ENCODE peak calls at places on chromosomes 13 and 19, in nine cellular contexts. X is amniotic stem cell; K is NCI-H1930; J is activated CD8-positive, alpha-beta T cell treated with anti-CD3 and anti-CD28 coated beads for 36 hours; I is AG04450; A is anterior cingulate cortex; R is mesendoderm; G is SK-N-DZ; L is NCI-H1092. H is an unnamed sample.

GRCh38 chr13:65149687-65150086 is 2080.4 kb downstream of the PCDH9 start:
- DNase-seq in G (no peak), A (no peak), X (no peak), L (no peak), J (no peak), I (no peak), R (no peak), K (no peak), H (no peak)

GRCh38 chr19:41265376-41266153 is 1.4 kb downstream of the HNRNPUL1 start:
- DNase-seq in J (peak), G (no peak), L (no peak), R (peak), K (no peak), X (no peak), A (no peak), I (no peak), H (no peak)

GRCh38 chr19:36973021-36973843 is 57.1 kb downstream of the ZNF568 start:
- DNase-seq in K (peak), R (peak), J (peak), A (peak), G (peak), L (peak), I (peak), X (peak), H (peak)

GRCh38 chr13:32107474-32107873 is 75.9 kb downstream of the FRY start:
- DNase-seq in L (no peak), R (no peak), I (no peak), A (no peak), G (no peak), X (no peak), J (no peak), K (no peak), H (no peak)

GRCh38 chr13:102978168-102978567 is 88.0 kb downstream of the SLC10A2 start:
- DNase-seq in G (no peak), X (no peak), A (no peak), J (no peak), R (no peak), K (no peak), L (no peak), I (no peak), H (no peak)

GRCh38 chr13:101157261-101157660 is 259.0 kb downstream of the NALCN start:
- DNase-seq in K (no peak), I (no peak), R (peak), L (no peak), X (no peak), G (no peak), A (no peak), J (no peak), H (no peak)

GRCh38 chr19:47762615-47763308 is 15.7 kb upstream of the SELENOW start:
- DNase-seq in I (no peak), R (no peak), G (no peak), L (no peak), J (no peak), X (no peak), A (no peak), K (no peak), H (no peak)

GRCh38 chr19:56705939-56706338 is 34.4 kb upstream of the ZNF835 start:
- DNase-seq in J (no peak), R (no peak), G (no peak), X (no peak), I (no peak), L (no peak), A (no peak), K (no peak), H (no peak)

GRCh38 chr13:37878496-37878895 is 8.9 kb upstream of the TRPC4 start:
- DNase-seq in K (no peak), L (no peak), A (no peak), G (no peak), R (no peak), I (no peak), X (no peak), J (no peak), H (no peak)

GRCh38 chr19:12788682-12789097 is 2.6 kb upstream of the JUNB start:
- DNase-seq in L (peak), G (no peak), A (peak), J (peak), I (no peak), K (no peak), R (peak), X (no peak), H (peak)

GRCh38 chr19:13118424-13119193 is 545 bp downstream of the NACC1 start:
- DNase-seq in K (no peak), X (no peak), A (no peak), R (peak), G (peak), L (no peak), J (peak), I (no peak), H (no peak)

GRCh38 chr19:4183967-4184717 is 1.7 kb downstream of the ANKRD24 start:
- DNase-seq in L (peak), J (no peak), K (no peak), A (peak), G (no peak), R (no peak), I (no peak), X (no peak), H (no peak)

GRCh38 chr19:44748426-44749254 is at the start of gene BCL3:
- DNase-seq in I (no peak), R (no peak), G (no peak), A (no peak), X (no peak), K (no peak), L (no peak), J (peak), H (peak)

GRCh38 chr13:24328145-24328544 is 18.8 kb downstream of the C1QTNF9 start:
- DNase-seq in G (no peak), J (peak), L (no peak), R (no peak), I (no peak), A (no peak), K (no peak), X (no peak), H (no peak)

GRCh38 chr19:3618144-3618810 is 8.3 kb downstream of the CACTIN start:
- DNase-seq in I (peak), G (no peak), L (no peak), J (peak), R (peak), X (no peak), A (no peak), K (no peak), H (no peak)

GRCh38 chr19:11092181-11092538 is 2.9 kb downstream of the LDLR start:
- DNase-seq in X (peak), J (peak), R (no peak), A (no peak), L (no peak), G (no peak), I (no peak), K (no peak), H (no peak)

GRCh38 chr13:98751397-98752110 is 918 bp downstream of the SLC15A1 start:
- DNase-seq in L (no peak), J (no peak), G (no peak), X (no peak), K (no peak), R (peak), A (no peak), I (no peak), H (no peak)

GRCh38 chr19:38989066-38989605 is 13.6 kb upstream of the FBXO17 start:
- DNase-seq in K (no peak), X (no peak), I (no peak), L (no peak), J (no peak), A (no peak), G (peak), R (peak), H (no peak)

GRCh38 chr13:111210488-111210887 is 95.4 kb downstream of the ARHGEF7 start:
- DNase-seq in G (no peak), K (no peak), A (no peak), I (peak), J (no peak), X (peak), L (no peak), R (peak), H (peak)

GRCh38 chr13:112820318-112820717 is 130.5 kb downstream of the ATP11A start:
- DNase-seq in I (no peak), R (no peak), G (no peak), J (no peak), K (no peak), L (no peak), X (no peak), A (no peak), H (no peak)

GRCh38 chr13:99605417-99606321 is 104.4 kb downstream of the TM9SF2 start:
- DNase-seq in R (peak), A (no peak), K (peak), J (peak), G (peak), L (peak), I (no peak), X (no peak), H (no peak)

GRCh38 chr13:27043013-27043412 is 128.6 kb downstream of the USP12 start:
- DNase-seq in A (peak), I (peak), J (no peak), R (peak), X (peak), K (no peak), G (no peak), L (no peak), H (peak)

GRCh38 chr13:111076156-111077013 is 38.7 kb upstream of the ARHGEF7 start:
- DNase-seq in R (peak), A (no peak), K (no peak), L (no peak), G (no peak), I (no peak), X (no peak), J (peak), H (no peak)

GRCh38 chr19:1968279-1969175 is 27.6 kb downstream of the CSNK1G2 start:
- DNase-seq in I (no peak), L (no peak), J (no peak), A (no peak), R (no peak), K (no peak), X (no peak), G (no peak), H (no peak)

GRCh38 chr13:91704398-91704797 is 306.0 kb downstream of the GPC5 start:
- DNase-seq in J (no peak), X (no peak), G (no peak), K (no peak), I (no peak), A (no peak), R (no peak), L (no peak), H (no peak)

GRCh38 chr13:108700421-108701170 is 71.2 kb downstream of the MYO16 start:
- DNase-seq in I (peak), A (no peak), X (no peak), K (no peak), G (no peak), J (no peak), R (no peak), L (no peak), H (no peak)

GRCh38 chr19:31519216-31519615 is 170.0 kb upstream of the TSHZ3 start:
- DNase-seq in K (no peak), G (no peak), A (no peak), X (no peak), R (peak), L (no peak), J (no peak), I (no peak), H (no peak)

GRCh38 chr13:50636007-50636704 is 207.3 kb downstream of the DLEU7 start:
- DNase-seq in X (no peak), K (no peak), R (peak), L (no peak), G (no peak), J (no peak), I (no peak), A (no peak), H (no peak)

GRCh38 chr19:43229315-43229714 is 23.9 kb upstream of the PSG4 start:
- DNase-seq in J (no peak), L (no peak), R (peak), G (no peak), X (no peak), A (no peak), I (no peak), K (no peak), H (no peak)

GRCh38 chr13:99312493-99312883 is 5.3 kb upstream of the GPR183 start:
- DNase-seq in A (peak), I (no peak), X (peak), K (no peak), G (no peak), L (no peak), R (no peak), J (no peak), H (peak)

GRCh38 chr13:100230813-100231575 is 142.1 kb downstream of the PCCA start:
- DNase-seq in A (no peak), G (no peak), X (no peak), K (no peak), I (no peak), J (no peak), R (no peak), L (no peak), H (no peak)

GRCh38 chr13:101401196-101401595 is 15.1 kb downstream of the NALCN start:
- DNase-seq in X (no peak), G (no peak), L (no peak), K (no peak), I (no peak), J (no peak), R (no peak), A (no peak), H (no peak)

GRCh38 chr19:38850976-38851621 is 1.3 kb upstream of the HNRNPL start:
- DNase-seq in I (no peak), R (peak), L (peak), G (no peak), A (no peak), K (no peak), J (peak), X (no peak), H (no peak)

GRCh38 chr19:45448425-45448756 is 19.4 kb upstream of the FOSB start:
- DNase-seq in I (no peak), X (no peak), K (no peak), R (no peak), G (no peak), A (no peak), L (no peak), J (no peak), H (no peak)